ENCODE peak calls at places on chromosomes 5 and 9, in nine cellular contexts. One of them, this sample, is unnamed.

GRCh38 chr5:175895701-175896102 is 24.3 kb downstream of the CPLX2 start:
- DNase-seq in HTR-8/SVneo: no peak
- DNase-seq in IMR-90: no peak
- DNase-seq in NT2/D1: no peak
- DNase-seq in pancreas: no peak
- DNase-seq in activated T-helper 1 cell treated with Interleukin-2 at 50 U/mL for 16 hours: peak; percentile 15
- DNase-seq in cardiac fibroblast: peak; percentile 13
- DNase-seq in posterior vena cava: no peak
- DNase-seq in SK-N-DZ: no peak
- DNase-seq in this sample: no peak

GRCh38 chr9:93167185-93167584 is 16.8 kb upstream of the WNK2 start:
- DNase-seq in HTR-8/SVneo: no peak
- DNase-seq in activated T-helper 1 cell treated with Interleukin-2 at 50 U/mL for 16 hours: no peak
- DNase-seq in cardiac fibroblast: no peak
- DNase-seq in NT2/D1: no peak
- DNase-seq in IMR-90: no peak
- DNase-seq in pancreas: no peak
- DNase-seq in SK-N-DZ: no peak
- DNase-seq in posterior vena cava: no peak
- DNase-seq in this sample: no peak

GRCh38 chr9:94921072-94921471 is 194.6 kb downstream of the AOPEP start:
- DNase-seq in NT2/D1: no peak
- DNase-seq in SK-N-DZ: peak; percentile 69
- DNase-seq in IMR-90: peak; percentile 73
- DNase-seq in HTR-8/SVneo: no peak
- DNase-seq in posterior vena cava: peak; percentile 88
- DNase-seq in pancreas: no peak
- DNase-seq in cardiac fibroblast: peak; percentile 80
- DNase-seq in activated T-helper 1 cell treated with Interleukin-2 at 50 U/mL for 16 hours: no peak
- DNase-seq in this sample: no peak

GRCh38 chr9:77977210-77977611 is 54.4 kb downstream of the GNAQ start:
- DNase-seq in NT2/D1: peak; percentile 51
- DNase-seq in IMR-90: peak; percentile 73
- DNase-seq in pancreas: peak; percentile 44
- DNase-seq in HTR-8/SVneo: peak; percentile 50
- DNase-seq in cardiac fibroblast: peak; percentile 95
- DNase-seq in posterior vena cava: peak; percentile 83
- DNase-seq in activated T-helper 1 cell treated with Interleukin-2 at 50 U/mL for 16 hours: peak; percentile 17
- DNase-seq in SK-N-DZ: peak; percentile 17
- DNase-seq in this sample: peak; percentile 39

GRCh38 chr5:123098767-123099513 is 9.9 kb downstream of the PRDM6 start:
- DNase-seq in HTR-8/SVneo: no peak
- DNase-seq in NT2/D1: no peak
- DNase-seq in posterior vena cava: no peak
- DNase-seq in pancreas: no peak
- DNase-seq in SK-N-DZ: no peak
- DNase-seq in activated T-helper 1 cell treated with Interleukin-2 at 50 U/mL for 16 hours: no peak
- DNase-seq in cardiac fibroblast: peak; percentile 31
- DNase-seq in IMR-90: no peak
- DNase-seq in this sample: no peak

GRCh38 chr9:982660-983240 is 6.3 kb downstream of the DMRT3 start:
- DNase-seq in pancreas: no peak
- DNase-seq in activated T-helper 1 cell treated with Interleukin-2 at 50 U/mL for 16 hours: no peak
- DNase-seq in cardiac fibroblast: no peak
- DNase-seq in IMR-90: peak; percentile 4
- DNase-seq in NT2/D1: no peak
- DNase-seq in HTR-8/SVneo: no peak
- DNase-seq in posterior vena cava: no peak
- DNase-seq in SK-N-DZ: no peak
- DNase-seq in this sample: no peak

GRCh38 chr5:142395334-142395733 is 70.5 kb upstream of the SPRY4 start:
- DNase-seq in posterior vena cava: no peak
- DNase-seq in NT2/D1: no peak
- DNase-seq in IMR-90: no peak
- DNase-seq in SK-N-DZ: no peak
- DNase-seq in HTR-8/SVneo: no peak
- DNase-seq in activated T-helper 1 cell treated with Interleukin-2 at 50 U/mL for 16 hours: no peak
- DNase-seq in pancreas: no peak
- DNase-seq in cardiac fibroblast: no peak
- DNase-seq in this sample: no peak

GRCh38 chr9:124769451-124770358 is 1.4 kb downstream of the NR6A1 start:
- DNase-seq in cardiac fibroblast: no peak
- DNase-seq in HTR-8/SVneo: no peak
- DNase-seq in activated T-helper 1 cell treated with Interleukin-2 at 50 U/mL for 16 hours: no peak
- DNase-seq in pancreas: peak; percentile 39
- DNase-seq in IMR-90: no peak
- DNase-seq in NT2/D1: no peak
- DNase-seq in posterior vena cava: peak; percentile 87
- DNase-seq in SK-N-DZ: no peak
- DNase-seq in this sample: no peak

GRCh38 chr5:171162602-171163001 is 146.4 kb upstream of the TLX3 start:
- DNase-seq in pancreas: no peak
- DNase-seq in HTR-8/SVneo: peak; percentile 18
- DNase-seq in SK-N-DZ: peak; percentile 21
- DNase-seq in NT2/D1: peak; percentile 48
- DNase-seq in cardiac fibroblast: peak; percentile 42
- DNase-seq in posterior vena cava: no peak
- DNase-seq in IMR-90: peak; percentile 25
- DNase-seq in activated T-helper 1 cell treated with Interleukin-2 at 50 U/mL for 16 hours: no peak
- DNase-seq in this sample: peak; percentile 68

GRCh38 chr9:96522371-96522770 is 72.4 kb downstream of the HABP4 start:
- DNase-seq in SK-N-DZ: no peak
- DNase-seq in pancreas: no peak
- DNase-seq in posterior vena cava: no peak
- DNase-seq in IMR-90: no peak
- DNase-seq in cardiac fibroblast: no peak
- DNase-seq in NT2/D1: no peak
- DNase-seq in activated T-helper 1 cell treated with Interleukin-2 at 50 U/mL for 16 hours: no peak
- DNase-seq in HTR-8/SVneo: no peak
- DNase-seq in this sample: no peak

GRCh38 chr9:94760646-94761045 is 34.1 kb downstream of the AOPEP start:
- DNase-seq in pancreas: no peak
- DNase-seq in activated T-helper 1 cell treated with Interleukin-2 at 50 U/mL for 16 hours: no peak
- DNase-seq in SK-N-DZ: peak; percentile 28
- DNase-seq in HTR-8/SVneo: no peak
- DNase-seq in IMR-90: no peak
- DNase-seq in cardiac fibroblast: no peak
- DNase-seq in NT2/D1: no peak
- DNase-seq in posterior vena cava: no peak
- DNase-seq in this sample: no peak

GRCh38 chr5:135433626-135434426 is 13.3 kb downstream of the DCANP1 start:
- DNase-seq in posterior vena cava: peak; percentile 70
- DNase-seq in pancreas: no peak
- DNase-seq in activated T-helper 1 cell treated with Interleukin-2 at 50 U/mL for 16 hours: no peak
- DNase-seq in cardiac fibroblast: peak; percentile 56
- DNase-seq in HTR-8/SVneo: no peak
- DNase-seq in IMR-90: peak; percentile 56
- DNase-seq in SK-N-DZ: peak; percentile 2
- DNase-seq in NT2/D1: no peak
- DNase-seq in this sample: no peak

GRCh38 chr9:11973011-11973410 is 720.2 kb upstream of the TYRP1 start:
- DNase-seq in HTR-8/SVneo: no peak
- DNase-seq in activated T-helper 1 cell treated with Interleukin-2 at 50 U/mL for 16 hours: no peak
- DNase-seq in IMR-90: no peak
- DNase-seq in SK-N-DZ: no peak
- DNase-seq in cardiac fibroblast: peak; percentile 0
- DNase-seq in pancreas: no peak
- DNase-seq in NT2/D1: no peak
- DNase-seq in posterior vena cava: no peak
- DNase-seq in this sample: no peak

GRCh38 chr9:21904371-21904770 is 89.8 kb downstream of the CDKN2A start:
- DNase-seq in HTR-8/SVneo: no peak
- DNase-seq in NT2/D1: no peak
- DNase-seq in cardiac fibroblast: peak; percentile 79
- DNase-seq in activated T-helper 1 cell treated with Interleukin-2 at 50 U/mL for 16 hours: no peak
- DNase-seq in pancreas: no peak
- DNase-seq in SK-N-DZ: no peak
- DNase-seq in IMR-90: peak; percentile 63
- DNase-seq in posterior vena cava: no peak
- DNase-seq in this sample: no peak

GRCh38 chr9:20297646-20298084 is 324.6 kb downstream of the MLLT3 start:
- DNase-seq in activated T-helper 1 cell treated with Interleukin-2 at 50 U/mL for 16 hours: no peak
- DNase-seq in pancreas: no peak
- DNase-seq in SK-N-DZ: no peak
- DNase-seq in HTR-8/SVneo: no peak
- DNase-seq in NT2/D1: no peak
- DNase-seq in IMR-90: peak; percentile 88
- DNase-seq in cardiac fibroblast: peak; percentile 92
- DNase-seq in posterior vena cava: no peak
- DNase-seq in this sample: no peak

GRCh38 chr9:132752877-132753592 is 82.8 kb downstream of the GTF3C4 start:
- DNase-seq in pancreas: no peak
- DNase-seq in cardiac fibroblast: no peak
- DNase-seq in SK-N-DZ: no peak
- DNase-seq in posterior vena cava: peak; percentile 58
- DNase-seq in HTR-8/SVneo: no peak
- DNase-seq in IMR-90: no peak
- DNase-seq in activated T-helper 1 cell treated with Interleukin-2 at 50 U/mL for 16 hours: no peak
- DNase-seq in NT2/D1: no peak
- DNase-seq in this sample: peak; percentile 73

GRCh38 chr5:137737349-137738256 is 1.7 kb upstream of the KLHL3 start:
- DNase-seq in cardiac fibroblast: peak; percentile 85
- DNase-seq in posterior vena cava: no peak
- DNase-seq in activated T-helper 1 cell treated with Interleukin-2 at 50 U/mL for 16 hours: no peak
- DNase-seq in SK-N-DZ: no peak
- DNase-seq in pancreas: no peak
- DNase-seq in NT2/D1: no peak
- DNase-seq in HTR-8/SVneo: no peak
- DNase-seq in IMR-90: peak; percentile 74
- DNase-seq in this sample: no peak

GRCh38 chr9:22136446-22137140 is 127.5 kb upstream of the CDKN2B start:
- DNase-seq in IMR-90: peak; percentile 89
- DNase-seq in cardiac fibroblast: peak; percentile 80
- DNase-seq in pancreas: no peak
- DNase-seq in posterior vena cava: no peak
- DNase-seq in SK-N-DZ: no peak
- DNase-seq in NT2/D1: no peak
- DNase-seq in activated T-helper 1 cell treated with Interleukin-2 at 50 U/mL for 16 hours: no peak
- DNase-seq in HTR-8/SVneo: no peak
- DNase-seq in this sample: no peak

This sample was measured in H4.